ENCODE peak calls at places on chromosome 17, in five cellular contexts. J, X, P, N and G are unnamed samples.

GRCh38 chr17:81711814-81712467 is at the start of gene SLC25A10:
- DNase-seq in X (peak), P (peak), J (peak), N (peak), G (peak)

GRCh38 chr17:16352303-16352837 is 899 bp downstream of the CENPV start:
- DNase-seq in N (peak), P (peak), J (peak), X (peak), G (peak)

GRCh38 chr17:3558603-3559269 is 1.1 kb upstream of the TRPV3 start:
- DNase-seq in X (no peak), P (peak), J (no peak), N (peak), G (peak)

GRCh38 chr17:49316889-49317288 is 45.2 kb downstream of the ZNF652 start:
- DNase-seq in X (no peak), N (no peak), P (peak), J (no peak), G (no peak)

GRCh38 chr17:81532490-81533287 is 4.5 kb downstream of the FSCN2 start:
- DNase-seq in X (no peak), P (no peak), J (no peak), N (no peak), G (no peak)

GRCh38 chr17:33908363-33909064 is 346.6 kb upstream of the CCL2 start:
- DNase-seq in J (no peak), P (no peak), N (no peak), X (no peak), G (no peak)

GRCh38 chr17:30161601-30162000 is 45.0 kb downstream of the NSRP1 start:
- DNase-seq in X (no peak), P (no peak), J (no peak), N (no peak), G (no peak)

GRCh38 chr17:61926831-61927210 is 961 bp downstream of the INTS2 start:
- DNase-seq in X (no peak), N (no peak), J (no peak), P (no peak), G (peak)

GRCh38 chr17:39064374-39064773 is 87.1 kb downstream of the PLXDC1 start:
- DNase-seq in P (no peak), J (no peak), X (no peak), N (peak), G (peak)

GRCh38 chr17:37735165-37735564 is 9.7 kb downstream of the HNF1B start:
- DNase-seq in J (no peak), P (no peak), N (no peak), X (no peak), G (no peak)

GRCh38 chr17:83155128-83156081 is 76.0 kb downstream of the METRNL start:
- DNase-seq in N (peak), X (no peak), P (no peak), J (peak), G (peak)

DNA sequence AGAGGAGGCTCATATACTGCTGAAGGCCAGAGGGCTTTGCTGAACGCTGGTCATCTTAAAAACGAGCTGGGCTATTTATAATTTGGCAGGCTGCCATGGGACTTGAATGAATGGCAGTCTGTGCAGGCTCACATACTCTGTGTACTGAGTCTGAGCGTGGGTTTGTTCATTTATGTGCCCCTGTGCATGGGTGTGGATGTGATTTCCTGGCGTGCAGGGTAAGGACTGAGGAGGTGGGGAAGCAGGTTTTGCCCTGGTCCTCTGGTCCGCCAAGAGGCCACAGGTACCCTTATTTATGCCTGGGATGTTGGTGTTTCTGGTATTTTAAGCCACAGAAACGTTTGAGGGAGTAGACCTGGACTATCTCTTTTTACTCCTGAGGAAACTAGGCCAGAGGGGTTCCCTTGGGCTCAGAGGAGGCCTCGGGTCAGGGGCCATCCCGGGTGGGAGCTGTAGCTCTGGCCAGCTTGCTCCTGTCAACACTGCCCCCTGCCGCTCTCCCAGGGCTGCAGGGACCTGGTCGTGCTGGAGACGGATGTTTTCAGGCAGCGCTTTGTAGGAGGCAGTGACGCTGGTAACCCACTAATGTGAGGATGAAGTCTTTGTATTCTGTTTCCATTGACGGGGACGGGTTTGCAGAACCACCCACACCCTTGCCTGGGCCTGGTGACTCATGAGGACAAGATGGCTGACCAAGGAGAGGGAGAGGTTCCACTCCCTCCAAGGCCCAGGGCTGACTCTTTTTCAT is 184.4 kb downstream of the MSI2 start:
- DNase-seq in X (peak), P (peak), J (peak), N (peak), G (peak)
- TF ChIP-seq CTCF in X (peak), P (no peak), J (peak), N (peak), G (no peak)

GRCh38 chr17:80031691-80032480 is 3.8 kb downstream of the TBC1D16 start:
- DNase-seq in X (no peak), P (no peak), N (no peak), J (no peak), G (no peak)

GRCh38 chr17:80032614-80033171 is 3.0 kb downstream of the TBC1D16 start:
- DNase-seq in J (no peak), P (no peak), X (no peak), N (no peak), G (no peak)

GRCh38 chr17:80028030-80028429 is 7.6 kb downstream of the TBC1D16 start:
- DNase-seq in N (no peak), J (peak), X (no peak), P (no peak), G (no peak)

GRCh38 chr17:80029235-80029974 is 6.3 kb downstream of the TBC1D16 start:
- DNase-seq in P (no peak), X (no peak), N (peak), J (peak), G (peak)

GRCh38 chr17:80030730-80031410 is 4.8 kb downstream of the TBC1D16 start:
- DNase-seq in J (no peak), N (no peak), P (no peak), X (no peak), G (no peak)
- TF ChIP-seq CTCF in J (no peak), N (no peak), P (no peak), X (no peak), G (no peak)

DNA sequence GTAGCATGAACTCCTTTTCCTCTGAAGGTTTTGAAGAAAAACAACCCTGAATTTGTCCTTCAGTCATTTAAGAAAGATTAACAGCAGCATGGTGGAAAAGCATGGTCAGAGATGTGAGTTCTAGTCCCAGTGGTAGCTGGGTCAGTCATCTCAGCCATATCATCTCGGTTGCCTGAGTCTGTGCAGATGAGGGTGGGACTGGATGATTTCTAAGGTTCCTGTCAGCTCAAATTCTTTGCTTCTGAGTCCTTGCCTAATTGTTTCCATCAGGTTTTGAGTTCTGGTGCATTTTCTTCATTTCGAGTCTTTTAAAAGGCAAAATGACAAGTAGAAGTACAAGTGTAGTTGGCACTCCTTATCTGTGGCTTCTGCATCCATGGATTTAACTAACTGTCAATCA is 63.9 kb downstream of the TNRC6C start:
- DNase-seq in N (no peak), P (no peak), X (no peak), J (no peak), G (peak)
- TF ChIP-seq CTCF in N (no peak), P (no peak), X (no peak), J (no peak), G (no peak)

GRCh38 chr17:14354807-14355206 is 53.9 kb downstream of the HS3ST3B1 start:
- DNase-seq in J (no peak), X (no peak), N (no peak), P (no peak), G (no peak)
- TF ChIP-seq CTCF in J (no peak), X (no peak), N (no peak), P (no peak), G (no peak)

GRCh38 chr17:42016952-42017865 is at the start of gene DNAJC7:
- DNase-seq in N (peak), X (peak), P (peak), J (peak), G (peak)
- TF ChIP-seq CTCF in N (no peak), X (no peak), P (no peak), J (no peak), G (peak)